ENCODE peak calls at places on chromosomes 7 and 10, in eight cellular contexts. One of them, this sample, is unnamed.

GRCh38 chr7:10237306-10237705 is 736.4 kb upstream of the PHF14 start:
- DNase-seq in T follicular helper cell: no peak
- DNase-seq in AG08395: no peak
- DNase-seq in kidney tubule cell: peak; percentile 9
- DNase-seq in glutamatergic neuron: no peak
- DNase-seq in stimulated activated CD4-positive, alpha-beta T cell treated with anti-CD3 and anti-CD28 coated beads, Interleukin-1b, Interleukin-23, amount 100 ng/mL, for 1 hour: no peak
- DNase-seq in GM04504: no peak
- DNase-seq in posterior vena cava: no peak
- DNase-seq in this sample: no peak

GRCh38 chr10:14820010-14820774 is 17.6 kb downstream of the CDNF start:
- DNase-seq in AG08395: peak; percentile 74
- DNase-seq in T follicular helper cell: no peak
- DNase-seq in glutamatergic neuron: no peak
- DNase-seq in stimulated activated CD4-positive, alpha-beta T cell treated with anti-CD3 and anti-CD28 coated beads, Interleukin-1b, Interleukin-23, amount 100 ng/mL, for 1 hour: no peak
- DNase-seq in kidney tubule cell: peak; percentile 72
- DNase-seq in GM04504: no peak
- DNase-seq in posterior vena cava: no peak
- DNase-seq in this sample: no peak

GRCh38 chr10:63363951-63364350 is 101.8 kb downstream of the JMJD1C start:
- DNase-seq in AG08395: no peak
- DNase-seq in stimulated activated CD4-positive, alpha-beta T cell treated with anti-CD3 and anti-CD28 coated beads, Interleukin-1b, Interleukin-23, amount 100 ng/mL, for 1 hour: no peak
- DNase-seq in GM04504: no peak
- DNase-seq in glutamatergic neuron: no peak
- DNase-seq in T follicular helper cell: no peak
- DNase-seq in posterior vena cava: no peak
- DNase-seq in kidney tubule cell: no peak
- DNase-seq in this sample: no peak

GRCh38 chr10:78286186-78286585 is 252.5 kb downstream of the RPS24 start:
- DNase-seq in T follicular helper cell: no peak
- DNase-seq in kidney tubule cell: no peak
- DNase-seq in stimulated activated CD4-positive, alpha-beta T cell treated with anti-CD3 and anti-CD28 coated beads, Interleukin-1b, Interleukin-23, amount 100 ng/mL, for 1 hour: no peak
- DNase-seq in AG08395: no peak
- DNase-seq in posterior vena cava: peak; percentile 23
- DNase-seq in GM04504: no peak
- DNase-seq in glutamatergic neuron: peak; percentile 11
- DNase-seq in this sample: peak; percentile 37

GRCh38 chr10:76732306-76732705 is 905.3 kb downstream of the KCNMA1 start:
- DNase-seq in AG08395: no peak
- DNase-seq in posterior vena cava: no peak
- DNase-seq in stimulated activated CD4-positive, alpha-beta T cell treated with anti-CD3 and anti-CD28 coated beads, Interleukin-1b, Interleukin-23, amount 100 ng/mL, for 1 hour: no peak
- DNase-seq in T follicular helper cell: no peak
- DNase-seq in glutamatergic neuron: no peak
- DNase-seq in GM04504: no peak
- DNase-seq in kidney tubule cell: no peak
- DNase-seq in this sample: no peak

GRCh38 chr7:149302222-149302621 is 40.2 kb downstream of the ZNF783 start:
- DNase-seq in kidney tubule cell: no peak
- DNase-seq in glutamatergic neuron: no peak
- DNase-seq in stimulated activated CD4-positive, alpha-beta T cell treated with anti-CD3 and anti-CD28 coated beads, Interleukin-1b, Interleukin-23, amount 100 ng/mL, for 1 hour: no peak
- DNase-seq in AG08395: no peak
- DNase-seq in GM04504: no peak
- DNase-seq in T follicular helper cell: no peak
- DNase-seq in posterior vena cava: no peak
- DNase-seq in this sample: no peak

GRCh38 chr7:122010116-122010515 is 133.9 kb downstream of the AASS start:
- DNase-seq in kidney tubule cell: peak; percentile 25
- DNase-seq in AG08395: no peak
- DNase-seq in T follicular helper cell: no peak
- DNase-seq in GM04504: no peak
- DNase-seq in posterior vena cava: no peak
- DNase-seq in stimulated activated CD4-positive, alpha-beta T cell treated with anti-CD3 and anti-CD28 coated beads, Interleukin-1b, Interleukin-23, amount 100 ng/mL, for 1 hour: no peak
- DNase-seq in glutamatergic neuron: no peak
- DNase-seq in this sample: no peak

GRCh38 chr7:155881471-155882350 is 69.4 kb upstream of the SHH start:
- DNase-seq in stimulated activated CD4-positive, alpha-beta T cell treated with anti-CD3 and anti-CD28 coated beads, Interleukin-1b, Interleukin-23, amount 100 ng/mL, for 1 hour: no peak
- DNase-seq in T follicular helper cell: no peak
- DNase-seq in kidney tubule cell: no peak
- DNase-seq in AG08395: no peak
- DNase-seq in glutamatergic neuron: no peak
- DNase-seq in posterior vena cava: no peak
- DNase-seq in GM04504: no peak
- DNase-seq in this sample: peak; percentile 46

GRCh38 chr10:118638680-118639079 is 43.2 kb upstream of the PRLHR start:
- DNase-seq in glutamatergic neuron: no peak
- DNase-seq in posterior vena cava: no peak
- DNase-seq in AG08395: no peak
- DNase-seq in stimulated activated CD4-positive, alpha-beta T cell treated with anti-CD3 and anti-CD28 coated beads, Interleukin-1b, Interleukin-23, amount 100 ng/mL, for 1 hour: no peak
- DNase-seq in kidney tubule cell: no peak
- DNase-seq in T follicular helper cell: no peak
- DNase-seq in GM04504: no peak
- DNase-seq in this sample: no peak

GRCh38 chr7:31687024-31687423 is at the start of gene PPP1R17:
- DNase-seq in kidney tubule cell: no peak
- DNase-seq in glutamatergic neuron: peak; percentile 88
- DNase-seq in GM04504: no peak
- DNase-seq in AG08395: no peak
- DNase-seq in stimulated activated CD4-positive, alpha-beta T cell treated with anti-CD3 and anti-CD28 coated beads, Interleukin-1b, Interleukin-23, amount 100 ng/mL, for 1 hour: no peak
- DNase-seq in posterior vena cava: no peak
- DNase-seq in T follicular helper cell: no peak
- DNase-seq in this sample: no peak

GRCh38 chr7:122507591-122507990 is 191.3 kb downstream of the RNF133 start:
- DNase-seq in posterior vena cava: no peak
- DNase-seq in AG08395: no peak
- DNase-seq in kidney tubule cell: no peak
- DNase-seq in glutamatergic neuron: no peak
- DNase-seq in T follicular helper cell: no peak
- DNase-seq in stimulated activated CD4-positive, alpha-beta T cell treated with anti-CD3 and anti-CD28 coated beads, Interleukin-1b, Interleukin-23, amount 100 ng/mL, for 1 hour: no peak
- DNase-seq in GM04504: no peak
- DNase-seq in this sample: no peak

GRCh38 chr7:66877577-66878300 is 43.3 kb upstream of the TMEM248 start:
- DNase-seq in glutamatergic neuron: no peak
- DNase-seq in posterior vena cava: no peak
- DNase-seq in GM04504: no peak
- DNase-seq in T follicular helper cell: no peak
- DNase-seq in kidney tubule cell: no peak
- DNase-seq in AG08395: peak; percentile 10
- DNase-seq in stimulated activated CD4-positive, alpha-beta T cell treated with anti-CD3 and anti-CD28 coated beads, Interleukin-1b, Interleukin-23, amount 100 ng/mL, for 1 hour: no peak
- DNase-seq in this sample: no peak

GRCh38 chr7:14717711-14718304 is 184.7 kb downstream of the DGKB start:
- DNase-seq in GM04504: no peak
- DNase-seq in glutamatergic neuron: no peak
- DNase-seq in T follicular helper cell: no peak
- DNase-seq in posterior vena cava: no peak
- DNase-seq in stimulated activated CD4-positive, alpha-beta T cell treated with anti-CD3 and anti-CD28 coated beads, Interleukin-1b, Interleukin-23, amount 100 ng/mL, for 1 hour: no peak
- DNase-seq in AG08395: peak; percentile 31
- DNase-seq in kidney tubule cell: peak; percentile 45
- DNase-seq in this sample: no peak

GRCh38 chr7:84145892-84146291 is 48.7 kb downstream of the SEMA3A start:
- DNase-seq in kidney tubule cell: no peak
- DNase-seq in T follicular helper cell: no peak
- DNase-seq in posterior vena cava: no peak
- DNase-seq in AG08395: no peak
- DNase-seq in GM04504: no peak
- DNase-seq in glutamatergic neuron: no peak
- DNase-seq in stimulated activated CD4-positive, alpha-beta T cell treated with anti-CD3 and anti-CD28 coated beads, Interleukin-1b, Interleukin-23, amount 100 ng/mL, for 1 hour: no peak
- DNase-seq in this sample: no peak

GRCh38 chr10:129393812-129394211 is 73.2 kb upstream of the MGMT start:
- DNase-seq in GM04504: no peak
- DNase-seq in posterior vena cava: no peak
- DNase-seq in T follicular helper cell: no peak
- DNase-seq in kidney tubule cell: no peak
- DNase-seq in AG08395: no peak
- DNase-seq in glutamatergic neuron: no peak
- DNase-seq in stimulated activated CD4-positive, alpha-beta T cell treated with anti-CD3 and anti-CD28 coated beads, Interleukin-1b, Interleukin-23, amount 100 ng/mL, for 1 hour: no peak
- DNase-seq in this sample: no peak

GRCh38 chr7:114973147-114973546 is 51.3 kb downstream of the MDFIC start:
- DNase-seq in glutamatergic neuron: no peak
- DNase-seq in AG08395: peak; percentile 43
- DNase-seq in GM04504: peak; percentile 7
- DNase-seq in T follicular helper cell: no peak
- DNase-seq in kidney tubule cell: peak; percentile 49
- DNase-seq in posterior vena cava: no peak
- DNase-seq in stimulated activated CD4-positive, alpha-beta T cell treated with anti-CD3 and anti-CD28 coated beads, Interleukin-1b, Interleukin-23, amount 100 ng/mL, for 1 hour: no peak
- DNase-seq in this sample: no peak

GRCh38 chr10:105068497-105068896 is 427.4 kb downstream of the SORCS3 start:
- DNase-seq in GM04504: no peak
- DNase-seq in stimulated activated CD4-positive, alpha-beta T cell treated with anti-CD3 and anti-CD28 coated beads, Interleukin-1b, Interleukin-23, amount 100 ng/mL, for 1 hour: no peak
- DNase-seq in kidney tubule cell: peak; percentile 73
- DNase-seq in T follicular helper cell: no peak
- DNase-seq in posterior vena cava: no peak
- DNase-seq in AG08395: peak; percentile 10
- DNase-seq in glutamatergic neuron: no peak
- DNase-seq in this sample: no peak

GRCh38 chr7:150668472-150668911 is 17.0 kb upstream of the GIMAP2 start:
- DNase-seq in T follicular helper cell: peak; percentile 27
- DNase-seq in glutamatergic neuron: no peak
- DNase-seq in AG08395: no peak
- DNase-seq in stimulated activated CD4-positive, alpha-beta T cell treated with anti-CD3 and anti-CD28 coated beads, Interleukin-1b, Interleukin-23, amount 100 ng/mL, for 1 hour: peak; percentile 37
- DNase-seq in kidney tubule cell: no peak
- DNase-seq in posterior vena cava: no peak
- DNase-seq in GM04504: no peak
- DNase-seq in this sample: no peak

GRCh38 chr7:77691892-77692491 is 4.3 kb upstream of the RSBN1L start:
- DNase-seq in GM04504: no peak
- DNase-seq in stimulated activated CD4-positive, alpha-beta T cell treated with anti-CD3 and anti-CD28 coated beads, Interleukin-1b, Interleukin-23, amount 100 ng/mL, for 1 hour: no peak
- DNase-seq in kidney tubule cell: no peak
- DNase-seq in posterior vena cava: no peak
- DNase-seq in glutamatergic neuron: no peak
- DNase-seq in T follicular helper cell: no peak
- DNase-seq in AG08395: no peak
- DNase-seq in this sample: no peak

GRCh38 chr10:47164126-47164799 is 135.7 kb upstream of the GDF10 start:
- DNase-seq in kidney tubule cell: no peak
- DNase-seq in GM04504: no peak
- DNase-seq in T follicular helper cell: no peak
- DNase-seq in glutamatergic neuron: no peak
- DNase-seq in posterior vena cava: no peak
- DNase-seq in stimulated activated CD4-positive, alpha-beta T cell treated with anti-CD3 and anti-CD28 coated beads, Interleukin-1b, Interleukin-23, amount 100 ng/mL, for 1 hour: no peak
- DNase-seq in AG08395: peak; percentile 46
- DNase-seq in this sample: no peak

GRCh38 chr7:96359876-96360275 is 38.0 kb upstream of the SLC25A13 start:
- DNase-seq in glutamatergic neuron: no peak
- DNase-seq in GM04504: no peak
- DNase-seq in stimulated activated CD4-positive, alpha-beta T cell treated with anti-CD3 and anti-CD28 coated beads, Interleukin-1b, Interleukin-23, amount 100 ng/mL, for 1 hour: no peak
- DNase-seq in T follicular helper cell: no peak
- DNase-seq in AG08395: no peak
- DNase-seq in kidney tubule cell: no peak
- DNase-seq in posterior vena cava: no peak
- DNase-seq in this sample: no peak

GRCh38 chr10:109898666-109899577 is 24.4 kb downstream of the XPNPEP1 start:
- DNase-seq in GM04504: no peak
- DNase-seq in kidney tubule cell: peak; percentile 64
- DNase-seq in glutamatergic neuron: no peak
- DNase-seq in AG08395: no peak
- DNase-seq in posterior vena cava: peak; percentile 64
- DNase-seq in T follicular helper cell: no peak
- DNase-seq in stimulated activated CD4-positive, alpha-beta T cell treated with anti-CD3 and anti-CD28 coated beads, Interleukin-1b, Interleukin-23, amount 100 ng/mL, for 1 hour: no peak
- DNase-seq in this sample: no peak

GRCh38 chr7:132437730-132438129 is 138.5 kb downstream of the PLXNA4 start:
- DNase-seq in AG08395: no peak
- DNase-seq in posterior vena cava: peak; percentile 13
- DNase-seq in GM04504: no peak
- DNase-seq in stimulated activated CD4-positive, alpha-beta T cell treated with anti-CD3 and anti-CD28 coated beads, Interleukin-1b, Interleukin-23, amount 100 ng/mL, for 1 hour: no peak
- DNase-seq in glutamatergic neuron: no peak
- DNase-seq in T follicular helper cell: no peak
- DNase-seq in kidney tubule cell: no peak
- DNase-seq in this sample: no peak

GRCh38 chr10:133445751-133446708 is 7.7 kb upstream of the SCART1 start:
- DNase-seq in posterior vena cava: peak; percentile 70
- DNase-seq in AG08395: no peak
- DNase-seq in glutamatergic neuron: peak; percentile 10
- DNase-seq in GM04504: no peak
- DNase-seq in stimulated activated CD4-positive, alpha-beta T cell treated with anti-CD3 and anti-CD28 coated beads, Interleukin-1b, Interleukin-23, amount 100 ng/mL, for 1 hour: no peak
- DNase-seq in T follicular helper cell: no peak
- DNase-seq in kidney tubule cell: no peak
- DNase-seq in this sample: no peak

GRCh38 chr10:62020362-62020730 is 118.8 kb downstream of the ARID5B start:
- DNase-seq in kidney tubule cell: no peak
- DNase-seq in GM04504: no peak
- DNase-seq in AG08395: no peak
- DNase-seq in glutamatergic neuron: no peak
- DNase-seq in T follicular helper cell: no peak
- DNase-seq in stimulated activated CD4-positive, alpha-beta T cell treated with anti-CD3 and anti-CD28 coated beads, Interleukin-1b, Interleukin-23, amount 100 ng/mL, for 1 hour: no peak
- DNase-seq in posterior vena cava: no peak
- DNase-seq in this sample: no peak

GRCh38 chr10:13528138-13528874 is 508 bp downstream of the BEND7 start:
- DNase-seq in kidney tubule cell: peak; percentile 28
- DNase-seq in T follicular helper cell: no peak
- DNase-seq in posterior vena cava: no peak
- DNase-seq in AG08395: peak; percentile 34
- DNase-seq in glutamatergic neuron: peak; percentile 59
- DNase-seq in GM04504: no peak
- DNase-seq in stimulated activated CD4-positive, alpha-beta T cell treated with anti-CD3 and anti-CD28 coated beads, Interleukin-1b, Interleukin-23, amount 100 ng/mL, for 1 hour: no peak
- DNase-seq in this sample: peak; percentile 79

This sample was measured in spleen.